ENCODE peak calls at places on chromosome 6, in five cellular contexts. F is psoas muscle, P is fibroblast of pulmonary artery, D is left lung, U is neural progenitor cell. N is an unnamed sample.

GRCh38 chr6:138377844-138378243 is at the start of gene SMIM28:
- DNase-seq in D (no peak), U (no peak), P (no peak), F (no peak), N (no peak)

GRCh38 chr6:158631678-158632537 is 12.6 kb downstream of the DYNLT1 start:
- DNase-seq in P (peak), U (no peak), D (peak), F (peak), N (peak)

GRCh38 chr6:79269877-79270276 is 35.4 kb upstream of the HMGN3 start:
- DNase-seq in P (peak), U (no peak), D (no peak), F (no peak), N (peak)

GRCh38 chr6:161222706-161223234 is 51.1 kb downstream of the AGPAT4 start:
- DNase-seq in U (no peak), D (no peak), F (no peak), P (no peak), N (no peak)

GRCh38 chr6:40744835-40745234 is 157.7 kb upstream of the LRFN2 start:
- DNase-seq in U (no peak), D (no peak), P (no peak), F (no peak), N (no peak)

GRCh38 chr6:19137419-19138035 is 699.6 kb upstream of the ID4 start:
- DNase-seq in D (no peak), P (no peak), U (no peak), F (no peak), N (no peak)

GRCh38 chr6:55822005-55822404 is 53.4 kb downstream of the BMP5 start:
- DNase-seq in P (no peak), U (no peak), F (no peak), D (no peak), N (no peak)

GRCh38 chr6:27872634-27873028 is 39.6 kb downstream of the OR2B2 start:
- DNase-seq in D (no peak), F (no peak), U (no peak), P (no peak), N (no peak)

GRCh38 chr6:15206887-15207286 is 39.0 kb upstream of the JARID2 start:
- DNase-seq in F (no peak), P (no peak), D (no peak), U (no peak), N (no peak)

GRCh38 chr6:163179721-163180120 is 234.8 kb upstream of the QKI start:
- DNase-seq in P (no peak), F (no peak), U (no peak), D (no peak), N (no peak)

GRCh38 chr6:155709262-155709661 is 253.6 kb upstream of the NOX3 start:
- DNase-seq in P (no peak), D (no peak), U (peak), F (no peak), N (no peak)

DNA sequence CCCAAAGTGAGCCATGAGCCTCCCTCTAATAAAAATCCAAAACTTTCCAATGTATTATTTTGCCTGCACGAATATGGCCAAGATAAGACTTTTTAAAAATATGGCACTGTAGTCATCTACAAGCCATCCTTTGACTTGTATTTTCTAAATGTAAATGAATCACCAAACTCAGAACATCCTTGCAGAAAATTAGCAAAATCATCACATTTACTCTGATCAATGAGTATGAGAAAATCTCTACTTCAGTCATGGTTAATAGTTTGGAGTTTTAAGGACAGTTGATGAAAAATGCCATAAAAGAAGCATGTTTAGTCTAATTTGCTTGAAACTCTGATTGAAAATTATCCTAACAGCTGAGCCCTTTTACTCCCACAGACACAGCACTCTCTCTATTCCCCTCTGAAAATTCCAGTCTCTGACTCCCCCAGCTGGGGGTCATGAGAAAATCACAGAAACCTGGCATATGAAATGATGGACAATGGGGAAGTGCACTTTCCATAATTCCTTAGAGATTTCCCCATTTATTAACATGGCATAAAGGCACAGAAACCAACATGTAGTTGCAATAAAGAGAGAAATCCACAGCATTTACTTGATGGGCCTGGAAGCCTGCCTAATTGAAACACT is 214.1 kb downstream of the WDR27 start:
- DNase-seq in P (peak), D (no peak), U (no peak), F (no peak), N (no peak)
- TF ChIP-seq CTCF in P (peak), D (no peak), U (peak), F (no peak), N (peak)

GRCh38 chr6:1395496-1395895 is 6.1 kb downstream of the FOXF2 start:
- DNase-seq in F (no peak), D (no peak), U (no peak), P (no peak), N (no peak)

GRCh38 chr6:1394591-1395463 is 5.5 kb downstream of the FOXF2 start:
- DNase-seq in P (no peak), U (peak), D (no peak), F (no peak), N (no peak)

GRCh38 chr6:1392813-1393640 is 3.7 kb downstream of the FOXF2 start:
- DNase-seq in D (no peak), P (no peak), F (no peak), U (peak), N (no peak)

GRCh38 chr6:1391692-1392309 is 2.4 kb downstream of the FOXF2 start:
- DNase-seq in D (no peak), F (no peak), U (peak), P (no peak), N (no peak)

GRCh38 chr6:1393641-1394283 is 4.4 kb downstream of the FOXF2 start:
- DNase-seq in P (no peak), F (no peak), D (no peak), U (peak), N (no peak)
- H3K4me3 ChIP-seq in P (no peak), F (peak), D (peak), U (peak), N (no peak)

DNA sequence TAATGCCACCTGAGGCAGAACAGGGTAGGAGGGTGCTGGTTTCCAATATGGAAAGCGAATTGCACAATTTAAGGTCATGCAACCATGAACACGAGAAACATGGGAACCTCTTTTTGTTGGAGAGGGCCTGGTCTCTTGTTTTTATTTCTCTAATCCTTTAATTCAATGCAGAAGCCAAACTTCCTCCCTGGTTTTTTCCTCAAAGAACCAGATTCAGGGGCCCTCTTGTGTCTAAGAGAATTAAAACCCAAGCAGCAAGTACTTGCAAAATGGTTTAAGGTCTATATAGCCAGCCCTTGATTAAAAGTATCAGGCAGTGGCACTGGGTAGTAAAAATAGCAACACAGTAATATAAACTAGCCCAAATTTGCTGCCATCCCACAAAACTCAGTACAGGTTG is 19.5 kb downstream of the GSTA4 start:
- DNase-seq in U (no peak), D (no peak), F (no peak), P (no peak), N (no peak)
- TF ChIP-seq CTCF in U (no peak), D (no peak), F (no peak), P (no peak), N (no peak)

GRCh38 chr6:168158980-168159349 is 80.0 kb upstream of the FRMD1 start:
- DNase-seq in D (no peak), P (no peak), F (no peak), U (no peak), N (no peak)

GRCh38 chr6:168157272-168158007 is 78.4 kb upstream of the FRMD1 start:
- DNase-seq in D (no peak), F (no peak), U (peak), P (peak), N (peak)

GRCh38 chr6:168159503-168159902 is 80.5 kb upstream of the FRMD1 start:
- DNase-seq in U (no peak), F (no peak), D (no peak), P (no peak), N (no peak)

GRCh38 chr6:168156742-168157265 is 77.8 kb upstream of the FRMD1 start:
- DNase-seq in U (no peak), P (no peak), D (no peak), F (no peak), N (no peak)

GRCh38 chr6:168158280-168158979 is 79.4 kb upstream of the FRMD1 start:
- DNase-seq in F (no peak), U (no peak), P (no peak), D (no peak), N (no peak)
- H3K4me3 ChIP-seq in F (no peak), U (no peak), P (no peak), D (no peak), N (no peak)

GRCh38 chr6:31477521-31477920 is 20.4 kb upstream of the MICB start:
- DNase-seq in P (no peak), U (no peak), D (no peak), F (no peak), N (no peak)

GRCh38 chr6:31474871-31475286 is 23.1 kb upstream of the MICB start:
- DNase-seq in D (no peak), P (no peak), F (no peak), U (peak), N (no peak)

GRCh38 chr6:31478186-31478950 is 19.6 kb upstream of the MICB start:
- DNase-seq in U (no peak), F (no peak), D (no peak), P (no peak), N (no peak)

GRCh38 chr6:31473780-31474725 is 23.9 kb upstream of the MICB start:
- DNase-seq in D (no peak), P (peak), U (no peak), F (no peak), N (peak)

DNA sequence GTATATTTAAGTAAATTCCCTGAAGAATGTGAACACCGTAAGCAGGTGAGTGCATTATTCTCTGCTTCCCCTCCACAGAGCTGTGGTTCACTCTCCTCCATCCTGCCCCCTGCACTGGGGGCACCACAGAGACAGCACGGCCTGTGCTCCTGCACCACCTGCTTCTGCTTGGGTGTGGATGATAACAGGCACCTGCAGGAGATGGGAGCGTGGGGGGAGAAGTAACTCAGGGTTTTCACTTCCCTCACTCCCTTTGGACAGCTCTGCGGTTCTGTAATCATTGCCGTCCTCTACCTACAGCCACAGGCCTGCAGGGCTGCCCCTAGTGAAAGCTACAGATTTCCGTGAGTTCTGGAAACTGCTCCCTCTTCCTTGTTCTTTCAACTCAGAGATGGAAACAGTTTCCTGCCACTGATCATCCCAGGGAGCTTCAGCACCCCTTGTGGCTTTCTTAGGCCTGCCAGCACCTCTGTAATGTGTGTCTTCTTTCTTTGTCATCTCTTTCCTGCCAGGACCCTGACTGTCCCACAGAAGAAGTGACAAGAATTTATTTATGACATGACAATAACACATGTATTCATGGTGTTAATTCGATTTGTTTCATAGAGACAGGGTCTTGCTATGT is 21.3 kb upstream of the MICB start:
- DNase-seq in P (no peak), U (no peak), F (no peak), D (no peak), N (no peak)
- TF ChIP-seq CTCF in P (no peak), U (no peak), F (no peak), D (no peak), N (no peak)

GRCh38 chr6:166115609-166116008 is 52.0 kb downstream of the TBXT start:
- DNase-seq in P (no peak), F (no peak), D (no peak), U (no peak), N (no peak)
- H3K4me3 ChIP-seq in P (no peak), F (no peak), D (no peak), U (no peak), N (no peak)

GRCh38 chr6:1281746-1282145 is 30.2 kb upstream of the FOXQ1 start:
- DNase-seq in D (no peak), P (no peak), F (no peak), U (no peak), N (no peak)

GRCh38 chr6:1286972-1287600 is 24.8 kb upstream of the FOXQ1 start:
- DNase-seq in P (peak), U (no peak), F (no peak), D (no peak), N (peak)

GRCh38 chr6:1283486-1283885 is 28.4 kb upstream of the FOXQ1 start:
- DNase-seq in D (no peak), F (no peak), P (no peak), U (no peak), N (no peak)

GRCh38 chr6:1280666-1281300 is 31.1 kb upstream of the FOXQ1 start:
- DNase-seq in F (no peak), P (no peak), D (no peak), U (no peak), N (no peak)

DNA sequence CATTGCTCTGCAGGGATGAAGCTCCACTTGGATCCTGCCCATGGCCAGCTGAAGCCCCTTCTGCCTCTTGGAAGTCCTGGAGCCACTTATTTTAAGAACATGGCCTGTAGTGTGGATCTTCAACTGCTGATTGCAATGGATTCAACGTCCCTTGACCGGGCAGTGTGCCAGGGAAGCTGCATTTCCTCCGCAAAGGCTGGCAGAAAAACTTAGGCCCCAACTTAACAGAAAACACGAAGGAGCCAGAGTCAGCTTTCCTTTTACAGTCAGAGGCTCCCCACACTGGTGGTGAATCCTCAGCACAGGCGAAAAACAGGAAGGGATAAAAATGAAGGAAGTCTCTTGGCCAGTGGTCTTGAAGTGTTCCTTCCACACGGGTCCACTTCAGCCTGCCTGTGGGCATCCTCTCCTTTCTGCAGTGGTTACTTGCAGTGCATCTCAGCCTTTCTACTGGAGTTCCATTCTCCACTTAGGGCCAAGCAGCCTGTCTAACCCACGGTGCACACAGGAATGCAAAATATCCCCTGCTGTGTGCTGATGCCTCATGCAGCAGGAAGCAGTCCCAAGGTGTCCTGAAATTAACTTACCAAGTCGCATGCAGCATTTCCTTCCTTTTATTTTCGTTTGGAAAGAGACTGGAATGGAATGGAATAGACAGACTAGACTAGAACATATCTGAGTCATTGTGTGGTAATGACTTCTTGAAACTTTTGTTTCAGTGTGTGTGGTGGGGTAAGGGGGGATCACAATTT is 26.1 kb upstream of the FOXQ1 start:
- DNase-seq in F (no peak), D (no peak), P (no peak), U (no peak), N (peak)
- TF ChIP-seq CTCF in F (no peak), D (no peak), P (no peak), U (no peak), N (no peak)

GRCh38 chr6:7073082-7073783 is 34.5 kb upstream of the RREB1 start:
- DNase-seq in P (no peak), F (no peak), U (no peak), D (no peak), N (peak)
- H3K4me3 ChIP-seq in P (no peak), F (no peak), U (no peak), D (no peak), N (no peak)

GRCh38 chr6:49549691-49550412 is 616 bp upstream of the C6orf141 start:
- DNase-seq in P (no peak), U (peak), D (no peak), F (no peak), N (no peak)

GRCh38 chr6:49546371-49546770 is 4.1 kb upstream of the C6orf141 start:
- DNase-seq in P (no peak), F (no peak), D (no peak), U (peak), N (no peak)

GRCh38 chr6:49550413-49551125 is at the start of gene C6orf141:
- DNase-seq in D (peak), F (no peak), U (peak), P (no peak), N (peak)

GRCh38 chr6:49551126-49551865 is 828 bp downstream of the C6orf141 start:
- DNase-seq in P (no peak), U (peak), F (no peak), D (peak), N (peak)

GRCh38 chr6:49548613-49549304 is 1.7 kb upstream of the C6orf141 start:
- DNase-seq in U (peak), D (no peak), P (no peak), F (no peak), N (no peak)
- TF ChIP-seq CTCF in U (peak), D (no peak), P (no peak), F (no peak), N (no peak)

GRCh38 chr6:36598326-36598725 is 4.2 kb downstream of the SRSF3 start:
- DNase-seq in U (no peak), P (no peak), F (no peak), D (no peak), N (no peak)

GRCh38 chr6:36597775-36598174 is 3.6 kb downstream of the SRSF3 start:
- DNase-seq in U (no peak), D (no peak), P (no peak), F (no peak), N (no peak)

GRCh38 chr6:36599791-36600209 is 5.6 kb downstream of the SRSF3 start:
- DNase-seq in P (peak), D (no peak), F (peak), U (peak), N (peak)

GRCh38 chr6:36600564-36601146 is 6.5 kb downstream of the SRSF3 start:
- DNase-seq in F (no peak), P (no peak), U (no peak), D (no peak), N (no peak)

GRCh38 chr6:36598739-36599318 is 4.7 kb downstream of the SRSF3 start:
- DNase-seq in D (no peak), U (no peak), P (no peak), F (no peak), N (no peak)
- H3K4me3 ChIP-seq in D (peak), U (peak), P (peak), F (peak), N (peak)

N was measured in epithelial cell of esophagus.